ENCODE peak calls at places on chromosome X, in six cellular contexts. F is right atrium auricular region, P is stomach, A is dorsolateral prefrontal cortex, H is psoas muscle, X is endodermal cell. T is an unnamed sample.

GRCh38 chrX:15714529-15714928 is 23.5 kb upstream of the CA5B start:
- DNase-seq in F (no peak), H (peak; percentile 66), P (no peak), X (no peak), A (no peak), T (peak; percentile 44)

GRCh38 chrX:45134303-45134702 is 66.4 kb downstream of the DIPK2B start:
- DNase-seq in X (no peak), H (no peak), F (no peak), A (peak; percentile 82), P (no peak), T (no peak)

GRCh38 chrX:10404435-10404834 is 215.9 kb downstream of the MID1 start:
- DNase-seq in H (no peak), P (no peak), A (no peak), F (no peak), X (no peak), T (no peak)

GRCh38 chrX:140709421-140709846 is at the start of gene LINC00632:
- DNase-seq in F (no peak), H (no peak), X (no peak), A (no peak), P (no peak), T (no peak)

GRCh38 chrX:42615161-42615563 is 162.8 kb downstream of the PPP1R2C start:
- DNase-seq in X (peak; percentile 85), H (no peak), P (no peak), F (no peak), A (no peak), T (no peak)

GRCh38 chrX:24156177-24156576 is 6.6 kb downstream of the ZFX start:
- DNase-seq in X (no peak), P (no peak), H (no peak), F (no peak), A (no peak), T (no peak)

GRCh38 chrX:73851014-73852009 is 288.3 kb downstream of the CHIC1 start:
- DNase-seq in A (peak; percentile 88), H (peak; percentile 94), P (peak; percentile 87), X (no peak), F (peak; percentile 95), T (no peak)

GRCh38 chrX:25596881-25597280 is 541.3 kb upstream of the MAGEB18 start:
- DNase-seq in X (no peak), F (no peak), H (no peak), A (no peak), P (no peak), T (no peak)

GRCh38 chrX:154714925-154715324 is 36.0 kb downstream of the GAB3 start:
- DNase-seq in H (no peak), A (no peak), F (no peak), P (no peak), X (peak; percentile 78), T (no peak)

GRCh38 chrX:1025413-1025812 is 187.0 kb downstream of the CRLF2 start:
- DNase-seq in P (no peak), A (no peak), H (no peak), F (no peak), X (no peak), T (no peak)

GRCh38 chrX:138026211-138026610 is 460.3 kb downstream of the ZIC3 start:
- DNase-seq in H (no peak), X (no peak), F (no peak), A (no peak), P (no peak), T (no peak)

GRCh38 chrX:148037020-148037419 is 55.9 kb downstream of the FMR1NB start:
- DNase-seq in H (no peak), P (no peak), F (no peak), X (no peak), A (no peak), T (no peak)

GRCh38 chrX:10109695-10110094 is 47.1 kb upstream of the CLCN4 start:
- DNase-seq in P (no peak), F (no peak), H (no peak), X (no peak), A (peak; percentile 74), T (no peak)

GRCh38 chrX:153934473-153935325 is at the start of gene NAA10:
- DNase-seq in X (peak; percentile 83), P (peak; percentile 80), A (peak; percentile 83), F (no peak), H (peak; percentile 90), T (no peak)

GRCh38 chrX:2841511-2841910 is 12.8 kb downstream of the GYG2 start:
- DNase-seq in X (peak; percentile 19), A (no peak), H (no peak), F (no peak), P (no peak), T (no peak)
- TF ChIP-seq CTCF in X (no peak), A (no peak), H (no peak), F (no peak), P (no peak), T (no peak)

GRCh38 chrX:41027388-41027787 is 57.9 kb upstream of the USP9X start:
- DNase-seq in H (no peak), P (no peak), F (no peak), A (no peak), X (no peak), T (no peak)
- H3K4me3 ChIP-seq in H (no peak overlapping the region), P (no peak overlapping the region), F (no peak overlapping the region), A (no peak overlapping the region), X (no peak overlapping the region), T (no peak overlapping the region)

GRCh38 chrX:68018248-68019203 is 414.8 kb downstream of the OPHN1 start:
- DNase-seq in P (no peak), A (no peak), F (no peak), H (no peak), X (peak; percentile 86), T (peak; percentile 40)
- TF ChIP-seq CTCF in P (no peak), A (peak; percentile 14), F (no peak), H (peak; percentile 18), X (peak; percentile 83), T (peak; percentile 39)

GRCh38 chrX:116009871-116010710 is 160.5 kb upstream of the AGTR2 start:
- DNase-seq in H (no peak), A (peak; percentile 43), F (no peak), X (peak; percentile 78), P (no peak), T (no peak)
- H3K4me3 ChIP-seq in H (no peak overlapping the region), A (peak overlapping the region; percentile 25), F (no peak overlapping the region), X (no peak overlapping the region), P (no peak overlapping the region), T (no peak overlapping the region)

GRCh38 chrX:119190251-119190651 is 45.8 kb upstream of the PGRMC1 start:
- DNase-seq in X (no peak), F (no peak), H (peak; percentile 64), P (no peak), A (no peak), T (no peak)

GRCh38 chrX:119189115-119189514 is 47.0 kb upstream of the PGRMC1 start:
- DNase-seq in F (no peak), P (no peak), X (no peak), H (no peak), A (no peak), T (no peak)

GRCh38 chrX:119189586-119189985 is 46.5 kb upstream of the PGRMC1 start:
- DNase-seq in P (no peak), H (peak; percentile 79), A (no peak), F (peak; percentile 77), X (no peak), T (no peak)

GRCh38 chrX:119190736-119191282 is 45.3 kb upstream of the PGRMC1 start:
- DNase-seq in X (no peak), H (no peak), P (no peak), F (peak; percentile 59), A (no peak), T (no peak)

DNA sequence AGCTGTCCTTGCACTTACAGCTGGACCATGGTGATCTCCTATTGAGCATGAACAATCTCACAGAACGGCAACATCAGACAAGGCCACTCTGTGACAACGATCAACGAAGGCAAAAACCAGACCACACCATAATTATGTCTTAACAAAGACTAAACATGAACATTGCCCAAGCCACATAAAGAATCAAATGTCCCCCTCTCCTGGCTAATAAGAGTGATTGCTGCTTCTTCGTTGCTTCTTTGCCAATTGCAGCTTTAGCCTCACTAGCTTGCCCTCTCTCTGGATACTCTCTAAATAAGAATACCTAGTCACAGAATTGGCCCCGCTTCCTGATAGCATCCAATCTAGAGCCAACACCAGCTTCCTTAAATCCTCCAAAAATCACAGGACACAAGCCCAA is 41.5 kb upstream of the PGRMC1 start:
- DNase-seq in H (no peak), F (no peak), A (no peak), P (no peak), X (no peak), T (no peak)
- TF ChIP-seq CTCF in H (no peak), F (no peak), A (no peak), P (no peak), X (peak; percentile 61), T (peak; percentile 39)

GRCh38 chrX:129738466-129739308 is at the start of gene XPNPEP2:
- DNase-seq in X (peak; percentile 59), P (no peak), A (no peak), F (no peak), H (no peak), T (no peak)
- H3K4me3 ChIP-seq in X (no peak within 1 kb of the TSS), P (no peak within 1 kb of the TSS), A (no peak within 1 kb of the TSS), F (no peak within 1 kb of the TSS), H (no peak within 1 kb of the TSS), T (no peak within 1 kb of the TSS)

GRCh38 chrX:78024349-78025108 is 55.1 kb upstream of the PGAM4 start:
- DNase-seq in H (no peak), A (no peak), X (peak; percentile 53), P (peak; percentile 71), F (no peak), T (no peak)
- TF ChIP-seq CTCF in H (peak; percentile 51), A (peak; percentile 39), X (peak; percentile 80), P (no peak), F (no peak), T (peak; percentile 32)

GRCh38 chrX:18887177-18887820 is 96.6 kb downstream of the PHKA2 start:
- DNase-seq in A (no peak), P (peak; percentile 34), H (peak; percentile 72), X (peak; percentile 49), F (peak; percentile 74), T (no peak)

GRCh38 chrX:18886344-18887161 is 97.4 kb downstream of the PHKA2 start:
- DNase-seq in H (peak; percentile 90), X (peak; percentile 83), A (peak; percentile 54), P (peak; percentile 68), F (peak; percentile 90), T (peak; percentile 46)

GRCh38 chrX:18884916-18885315 is 99.0 kb downstream of the PHKA2 start:
- DNase-seq in X (peak; percentile 51), H (no peak), F (no peak), A (no peak), P (no peak), T (no peak)

GRCh38 chrX:18885317-18886004 is 98.5 kb downstream of the PHKA2 start:
- DNase-seq in P (no peak), F (no peak), H (no peak), A (no peak), X (no peak), T (no peak)

DNA sequence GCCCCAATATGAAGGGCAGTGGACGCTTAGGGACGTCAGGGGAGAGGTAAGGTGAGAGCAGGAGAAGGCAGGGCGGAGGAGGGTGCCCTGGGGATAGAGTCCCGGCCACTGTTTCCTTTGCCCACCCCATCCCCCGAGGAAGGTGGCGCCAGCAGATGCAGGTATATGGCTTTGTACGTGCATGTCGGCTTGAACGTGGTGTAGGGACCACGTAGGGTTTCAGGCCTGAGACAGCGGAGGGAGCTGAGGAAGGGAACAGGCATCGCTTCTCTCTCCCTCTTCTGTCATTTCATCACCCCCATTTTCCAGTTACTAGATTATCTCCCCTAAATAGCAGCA is 97.9 kb downstream of the PHKA2 start:
- DNase-seq in F (no peak), X (no peak), P (no peak), H (no peak), A (no peak), T (no peak)
- H3K4me3 ChIP-seq in F (peak overlapping the region; percentile 15), X (no peak overlapping the region), P (peak overlapping the region; percentile 40), H (peak overlapping the region; percentile 51), A (peak overlapping the region; percentile 43), T (peak overlapping the region; percentile 32)

GRCh38 chrX:41133551-41133950 is 48.3 kb downstream of the USP9X start:
- DNase-seq in P (no peak), A (no peak), F (no peak), X (no peak), H (no peak), T (no peak)
- TF ChIP-seq CTCF in P (no peak), A (no peak), F (no peak), X (no peak), H (no peak), T (no peak)